ENCODE peak calls at places on chromosomes 4 and X, in six cellular contexts. One of them, this sample, is unnamed.

GRCh38 chr4:7863911-7864681 is 75.6 kb downstream of the AFAP1 start:
- DNase-seq in ovary: no peak
- DNase-seq in activated CD4-positive, alpha-beta T cell treated with anti-CD3 and anti-CD28 coated beads for 24 hours: no peak
- DNase-seq in AG08396: no peak
- DNase-seq in OCI-LY7: peak; percentile 37
- DNase-seq in NAMALWA: peak; percentile 81
- DNase-seq in this sample: no peak

GRCh38 chr4:23789765-23790164 is 100.1 kb downstream of the PPARGC1A start:
- DNase-seq in ovary: no peak
- DNase-seq in NAMALWA: no peak
- DNase-seq in OCI-LY7: no peak
- DNase-seq in activated CD4-positive, alpha-beta T cell treated with anti-CD3 and anti-CD28 coated beads for 24 hours: no peak
- DNase-seq in AG08396: peak; percentile 37
- DNase-seq in this sample: peak; percentile 41

GRCh38 chr4:156790866-156791265 is 180.7 kb downstream of the PDGFC start:
- DNase-seq in OCI-LY7: no peak
- DNase-seq in ovary: no peak
- DNase-seq in activated CD4-positive, alpha-beta T cell treated with anti-CD3 and anti-CD28 coated beads for 24 hours: no peak
- DNase-seq in NAMALWA: no peak
- DNase-seq in AG08396: no peak
- DNase-seq in this sample: no peak

GRCh38 chr4:6953751-6954380 is 44.2 kb downstream of the TBC1D14 start:
- DNase-seq in OCI-LY7: no peak
- DNase-seq in AG08396: peak; percentile 84
- DNase-seq in activated CD4-positive, alpha-beta T cell treated with anti-CD3 and anti-CD28 coated beads for 24 hours: no peak
- DNase-seq in NAMALWA: no peak
- DNase-seq in ovary: peak; percentile 90
- DNase-seq in this sample: peak; percentile 92

GRCh38 chrX:11010476-11010875 is 100.7 kb upstream of the HCCS start:
- DNase-seq in ovary: no peak
- DNase-seq in OCI-LY7: no peak
- DNase-seq in AG08396: no peak
- DNase-seq in NAMALWA: no peak
- DNase-seq in activated CD4-positive, alpha-beta T cell treated with anti-CD3 and anti-CD28 coated beads for 24 hours: no peak
- DNase-seq in this sample: no peak

GRCh38 chr4:156362581-156362980 is 408.9 kb upstream of the CTSO start:
- DNase-seq in activated CD4-positive, alpha-beta T cell treated with anti-CD3 and anti-CD28 coated beads for 24 hours: no peak
- DNase-seq in AG08396: no peak
- DNase-seq in NAMALWA: no peak
- DNase-seq in ovary: no peak
- DNase-seq in OCI-LY7: no peak
- DNase-seq in this sample: peak; percentile 27

GRCh38 chr4:115110191-115111166 is 2.9 kb downstream of the NDST4 start:
- DNase-seq in NAMALWA: no peak
- DNase-seq in ovary: peak; percentile 17
- DNase-seq in AG08396: no peak
- DNase-seq in OCI-LY7: no peak
- DNase-seq in activated CD4-positive, alpha-beta T cell treated with anti-CD3 and anti-CD28 coated beads for 24 hours: no peak
- DNase-seq in this sample: no peak

GRCh38 chrX:3638280-3638873 is 75.1 kb downstream of the PRKX start:
- DNase-seq in AG08396: peak; percentile 58
- DNase-seq in activated CD4-positive, alpha-beta T cell treated with anti-CD3 and anti-CD28 coated beads for 24 hours: peak; percentile 20
- DNase-seq in OCI-LY7: peak; percentile 18
- DNase-seq in NAMALWA: peak; percentile 54
- DNase-seq in ovary: peak; percentile 39
- DNase-seq in this sample: peak; percentile 60

GRCh38 chr4:52982246-52982950 is 120.3 kb downstream of the RASL11B start:
- DNase-seq in AG08396: peak; percentile 61
- DNase-seq in activated CD4-positive, alpha-beta T cell treated with anti-CD3 and anti-CD28 coated beads for 24 hours: no peak
- DNase-seq in ovary: no peak
- DNase-seq in NAMALWA: peak; percentile 42
- DNase-seq in OCI-LY7: peak; percentile 13
- DNase-seq in this sample: peak; percentile 40

GRCh38 chr4:140070369-140070768 is 83.6 kb downstream of the MAML3 start:
- DNase-seq in ovary: no peak
- DNase-seq in NAMALWA: no peak
- DNase-seq in AG08396: no peak
- DNase-seq in OCI-LY7: no peak
- DNase-seq in activated CD4-positive, alpha-beta T cell treated with anti-CD3 and anti-CD28 coated beads for 24 hours: no peak
- DNase-seq in this sample: no peak

GRCh38 chr4:128684031-128684430 is 125.5 kb upstream of the JADE1 start:
- DNase-seq in ovary: no peak
- DNase-seq in OCI-LY7: no peak
- DNase-seq in NAMALWA: no peak
- DNase-seq in activated CD4-positive, alpha-beta T cell treated with anti-CD3 and anti-CD28 coated beads for 24 hours: no peak
- DNase-seq in AG08396: no peak
- DNase-seq in this sample: no peak

GRCh38 chr4:48033825-48034413 is 17.3 kb downstream of the NIPAL1 start:
- DNase-seq in NAMALWA: peak; percentile 84
- DNase-seq in activated CD4-positive, alpha-beta T cell treated with anti-CD3 and anti-CD28 coated beads for 24 hours: peak; percentile 46
- DNase-seq in ovary: no peak
- DNase-seq in OCI-LY7: peak; percentile 79
- DNase-seq in AG08396: no peak
- DNase-seq in this sample: no peak

GRCh38 chr4:97987019-97987648 is 156.1 kb downstream of the STPG2 start:
- DNase-seq in ovary: no peak
- DNase-seq in OCI-LY7: peak; percentile 24
- DNase-seq in activated CD4-positive, alpha-beta T cell treated with anti-CD3 and anti-CD28 coated beads for 24 hours: no peak
- DNase-seq in NAMALWA: peak; percentile 53
- DNase-seq in AG08396: no peak
- DNase-seq in this sample: no peak